ENCODE peak calls at places on chromosomes 2 and 18, in nine cellular contexts. One of them, this sample, is unnamed.

GRCh38 chr18:77203071-77203470 is 46.6 kb upstream of the GALR1 start:
- DNase-seq in tibial artery: no peak
- DNase-seq in fibroblast of mammary gland: no peak
- DNase-seq in heart left ventricle: no peak
- DNase-seq in epithelial cell of esophagus: peak
- DNase-seq in right lobe of liver: no peak
- DNase-seq in neural progenitor cell: peak
- DNase-seq in BE2C: no peak
- DNase-seq in cardiac muscle cell: peak
- DNase-seq in this sample: no peak

GRCh38 chr2:38462121-38462634 is 85.1 kb upstream of the ATL2 start:
- DNase-seq in tibial artery: no peak
- DNase-seq in fibroblast of mammary gland: peak
- DNase-seq in heart left ventricle: no peak
- DNase-seq in epithelial cell of esophagus: peak
- DNase-seq in right lobe of liver: no peak
- DNase-seq in neural progenitor cell: no peak
- DNase-seq in BE2C: no peak
- DNase-seq in cardiac muscle cell: peak
- DNase-seq in this sample: peak

GRCh38 chr2:240584486-240585031 is 2.0 kb upstream of the CAPN10 start:
- DNase-seq in tibial artery: no peak
- DNase-seq in fibroblast of mammary gland: peak
- DNase-seq in heart left ventricle: no peak
- DNase-seq in epithelial cell of esophagus: peak
- DNase-seq in right lobe of liver: peak
- DNase-seq in neural progenitor cell: peak
- DNase-seq in BE2C: no peak
- DNase-seq in cardiac muscle cell: peak
- DNase-seq in this sample: peak

GRCh38 chr2:206211657-206212255 is 52.1 kb downstream of the EEF1B2 start:
- DNase-seq in tibial artery: no peak
- DNase-seq in fibroblast of mammary gland: peak
- DNase-seq in heart left ventricle: no peak
- DNase-seq in epithelial cell of esophagus: peak
- DNase-seq in right lobe of liver: no peak
- DNase-seq in neural progenitor cell: no peak
- DNase-seq in BE2C: no peak
- DNase-seq in cardiac muscle cell: peak
- DNase-seq in this sample: peak

GRCh38 chr2:36059684-36060083 is 295.9 kb upstream of the CRIM1 start:
- DNase-seq in tibial artery: no peak
- DNase-seq in fibroblast of mammary gland: no peak
- DNase-seq in heart left ventricle: no peak
- DNase-seq in epithelial cell of esophagus: no peak
- DNase-seq in right lobe of liver: no peak
- DNase-seq in neural progenitor cell: no peak
- DNase-seq in BE2C: no peak
- DNase-seq in cardiac muscle cell: no peak
- DNase-seq in this sample: no peak

GRCh38 chr2:59584958-59585357 is 968.5 kb downstream of the BCL11A start:
- DNase-seq in tibial artery: no peak
- DNase-seq in fibroblast of mammary gland: no peak
- DNase-seq in heart left ventricle: no peak
- DNase-seq in epithelial cell of esophagus: peak
- DNase-seq in right lobe of liver: no peak
- DNase-seq in neural progenitor cell: peak
- DNase-seq in BE2C: peak
- DNase-seq in cardiac muscle cell: no peak
- DNase-seq in this sample: no peak

GRCh38 chr2:207167129-207167923 is 1.6 kb upstream of the KLF7 start:
- DNase-seq in tibial artery: peak
- DNase-seq in fibroblast of mammary gland: peak
- DNase-seq in heart left ventricle: no peak
- DNase-seq in epithelial cell of esophagus: peak
- DNase-seq in right lobe of liver: no peak
- DNase-seq in neural progenitor cell: no peak
- DNase-seq in BE2C: no peak
- DNase-seq in cardiac muscle cell: peak
- DNase-seq in this sample: peak

GRCh38 chr2:20242727-20243377 is 17.9 kb upstream of the SDC1 start:
- DNase-seq in tibial artery: no peak
- DNase-seq in fibroblast of mammary gland: no peak
- DNase-seq in heart left ventricle: no peak
- DNase-seq in epithelial cell of esophagus: no peak
- DNase-seq in right lobe of liver: no peak
- DNase-seq in neural progenitor cell: peak
- DNase-seq in BE2C: peak
- DNase-seq in cardiac muscle cell: no peak
- DNase-seq in this sample: no peak

GRCh38 chr2:174561283-174562275 is 36.0 kb downstream of the WIPF1 start:
- DNase-seq in tibial artery: peak
- DNase-seq in fibroblast of mammary gland: peak
- DNase-seq in heart left ventricle: peak
- DNase-seq in epithelial cell of esophagus: no peak
- DNase-seq in right lobe of liver: peak
- DNase-seq in neural progenitor cell: peak
- DNase-seq in BE2C: no peak
- DNase-seq in cardiac muscle cell: peak
- DNase-seq in this sample: peak

GRCh38 chr2:99198103-99198841 is 17.3 kb downstream of the MRPL30 start:
- DNase-seq in tibial artery: no peak
- DNase-seq in fibroblast of mammary gland: no peak
- DNase-seq in heart left ventricle: no peak
- DNase-seq in epithelial cell of esophagus: peak
- DNase-seq in right lobe of liver: no peak
- DNase-seq in neural progenitor cell: no peak
- DNase-seq in BE2C: no peak
- DNase-seq in cardiac muscle cell: no peak
- DNase-seq in this sample: no peak

GRCh38 chr2:231780123-231780908 is 766 bp downstream of the PDE6D start:
- DNase-seq in tibial artery: no peak
- DNase-seq in fibroblast of mammary gland: peak
- DNase-seq in heart left ventricle: peak
- DNase-seq in epithelial cell of esophagus: peak
- DNase-seq in right lobe of liver: no peak
- DNase-seq in neural progenitor cell: peak
- DNase-seq in BE2C: peak
- DNase-seq in cardiac muscle cell: peak
- DNase-seq in this sample: no peak

GRCh38 chr2:72291059-72291458 is 143.4 kb upstream of the CYP26B1 start:
- DNase-seq in tibial artery: no peak
- DNase-seq in fibroblast of mammary gland: peak
- DNase-seq in heart left ventricle: no peak
- DNase-seq in epithelial cell of esophagus: no peak
- DNase-seq in right lobe of liver: no peak
- DNase-seq in neural progenitor cell: no peak
- DNase-seq in BE2C: no peak
- DNase-seq in cardiac muscle cell: peak
- DNase-seq in this sample: no peak

GRCh38 chr18:45837283-45838070 is 12.0 kb downstream of the SIGLEC15 start:
- DNase-seq in tibial artery: no peak
- DNase-seq in fibroblast of mammary gland: peak
- DNase-seq in heart left ventricle: peak
- DNase-seq in epithelial cell of esophagus: peak
- DNase-seq in right lobe of liver: peak
- DNase-seq in neural progenitor cell: peak
- DNase-seq in BE2C: peak
- DNase-seq in cardiac muscle cell: peak
- DNase-seq in this sample: peak

GRCh38 chr2:54708584-54709340 is 14.7 kb upstream of the EML6 start:
- DNase-seq in tibial artery: peak
- DNase-seq in fibroblast of mammary gland: no peak
- DNase-seq in heart left ventricle: peak
- DNase-seq in epithelial cell of esophagus: peak
- DNase-seq in right lobe of liver: peak
- DNase-seq in neural progenitor cell: peak
- DNase-seq in BE2C: peak
- DNase-seq in cardiac muscle cell: peak
- DNase-seq in this sample: peak
- TF ChIP-seq CTCF in tibial artery: no peak
- TF ChIP-seq CTCF in fibroblast of mammary gland: no peak
- TF ChIP-seq CTCF in heart left ventricle: no peak
- TF ChIP-seq CTCF in epithelial cell of esophagus: no peak
- TF ChIP-seq CTCF in right lobe of liver: no peak
- TF ChIP-seq CTCF in neural progenitor cell: no peak
- TF ChIP-seq CTCF in BE2C: peak
- TF ChIP-seq CTCF in cardiac muscle cell: peak
- TF ChIP-seq CTCF in this sample: no peak

DNA sequence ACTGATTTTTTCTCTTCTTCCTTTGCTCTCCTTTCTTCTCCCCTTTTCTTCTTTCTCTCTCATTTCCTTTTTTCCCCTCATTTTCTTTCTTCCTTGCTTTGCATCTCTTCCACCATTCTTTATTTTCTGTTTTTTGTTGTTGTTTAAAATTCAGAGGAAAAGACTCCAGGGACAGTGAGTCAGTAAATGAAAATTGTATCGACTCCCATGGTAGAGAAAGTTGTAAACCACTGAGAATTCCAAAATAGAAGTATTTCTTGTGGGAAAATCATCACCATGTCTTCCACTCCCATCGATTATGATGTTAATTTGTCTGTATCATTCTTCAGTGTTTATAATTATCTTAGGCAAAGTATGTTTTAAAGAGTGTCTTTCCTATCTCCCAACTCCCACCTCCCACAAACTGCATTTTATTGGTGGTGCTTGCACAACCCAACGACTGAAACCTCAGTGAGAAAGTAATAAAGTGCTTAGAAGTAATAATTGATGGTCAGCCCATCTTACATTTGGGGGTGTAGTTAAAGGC is 134.3 kb downstream of the IRS1 start:
- DNase-seq in tibial artery: no peak
- DNase-seq in fibroblast of mammary gland: peak
- DNase-seq in heart left ventricle: no peak
- DNase-seq in epithelial cell of esophagus: no peak
- DNase-seq in right lobe of liver: no peak
- DNase-seq in neural progenitor cell: no peak
- DNase-seq in BE2C: no peak
- DNase-seq in cardiac muscle cell: no peak
- DNase-seq in this sample: peak
- H3K4me3 ChIP-seq in tibial artery: no peak
- H3K4me3 ChIP-seq in fibroblast of mammary gland: no peak
- H3K4me3 ChIP-seq in heart left ventricle: no peak
- H3K4me3 ChIP-seq in epithelial cell of esophagus: no peak
- H3K4me3 ChIP-seq in right lobe of liver: no peak
- H3K4me3 ChIP-seq in neural progenitor cell: no peak
- H3K4me3 ChIP-seq in BE2C: no peak
- H3K4me3 ChIP-seq in cardiac muscle cell: no peak
- H3K4me3 ChIP-seq in this sample: no peak

DNA sequence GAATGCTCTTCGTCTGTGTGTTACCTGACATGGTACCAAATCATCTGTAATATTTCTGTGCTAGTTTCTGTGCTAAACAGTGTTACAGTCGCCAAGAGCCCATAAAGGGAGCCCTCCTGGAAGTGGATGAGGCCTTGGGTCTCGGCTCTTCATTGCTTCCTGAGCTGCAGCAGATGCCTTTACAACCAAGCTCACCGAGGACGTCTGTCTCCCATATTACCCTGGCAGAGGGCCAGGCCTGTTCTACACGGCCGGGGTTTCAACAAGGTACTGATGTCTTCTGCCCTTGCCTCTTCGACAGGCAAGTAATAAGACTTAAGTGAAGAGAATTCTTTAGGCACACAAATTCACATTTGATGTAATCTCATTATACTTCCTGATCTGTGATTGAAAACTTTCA is 16.8 kb downstream of the RPL31 start:
- DNase-seq in tibial artery: no peak
- DNase-seq in fibroblast of mammary gland: no peak
- DNase-seq in heart left ventricle: no peak
- DNase-seq in epithelial cell of esophagus: no peak
- DNase-seq in right lobe of liver: no peak
- DNase-seq in neural progenitor cell: no peak
- DNase-seq in BE2C: peak
- DNase-seq in cardiac muscle cell: no peak
- DNase-seq in this sample: no peak
- TF ChIP-seq CTCF in tibial artery: no peak
- TF ChIP-seq CTCF in fibroblast of mammary gland: no peak
- TF ChIP-seq CTCF in heart left ventricle: no peak
- TF ChIP-seq CTCF in epithelial cell of esophagus: no peak
- TF ChIP-seq CTCF in right lobe of liver: no peak
- TF ChIP-seq CTCF in neural progenitor cell: no peak
- TF ChIP-seq CTCF in BE2C: no peak
- TF ChIP-seq CTCF in cardiac muscle cell: no peak
- TF ChIP-seq CTCF in this sample: no peak

GRCh38 chr2:108621689-108622681 is 87.7 kb downstream of the LIMS1 start:
- DNase-seq in tibial artery: no peak
- DNase-seq in fibroblast of mammary gland: no peak
- DNase-seq in heart left ventricle: no peak
- DNase-seq in epithelial cell of esophagus: no peak
- DNase-seq in right lobe of liver: no peak
- DNase-seq in neural progenitor cell: peak
- DNase-seq in BE2C: no peak
- DNase-seq in cardiac muscle cell: no peak
- DNase-seq in this sample: no peak
- H3K4me3 ChIP-seq in tibial artery: no peak
- H3K4me3 ChIP-seq in fibroblast of mammary gland: no peak
- H3K4me3 ChIP-seq in heart left ventricle: no peak
- H3K4me3 ChIP-seq in epithelial cell of esophagus: peak
- H3K4me3 ChIP-seq in right lobe of liver: no peak
- H3K4me3 ChIP-seq in neural progenitor cell: peak
- H3K4me3 ChIP-seq in BE2C: no peak
- H3K4me3 ChIP-seq in cardiac muscle cell: no peak
- H3K4me3 ChIP-seq in this sample: no peak

GRCh38 chr2:166384774-166385173 is 9.0 kb upstream of the SCN9A start:
- DNase-seq in tibial artery: no peak
- DNase-seq in fibroblast of mammary gland: peak
- DNase-seq in heart left ventricle: no peak
- DNase-seq in epithelial cell of esophagus: peak
- DNase-seq in right lobe of liver: no peak
- DNase-seq in neural progenitor cell: peak
- DNase-seq in BE2C: no peak
- DNase-seq in cardiac muscle cell: peak
- DNase-seq in this sample: peak
- TF ChIP-seq CTCF in tibial artery: peak
- TF ChIP-seq CTCF in fibroblast of mammary gland: peak
- TF ChIP-seq CTCF in heart left ventricle: peak
- TF ChIP-seq CTCF in epithelial cell of esophagus: peak
- TF ChIP-seq CTCF in right lobe of liver: peak
- TF ChIP-seq CTCF in neural progenitor cell: peak
- TF ChIP-seq CTCF in BE2C: peak
- TF ChIP-seq CTCF in cardiac muscle cell: peak
- TF ChIP-seq CTCF in this sample: peak